ENCODE peak calls at places on chromosomes 5 and 9, in five cellular contexts. N is NCI-H2029, I is ELF-1, E is nephron progenitor cell, L is tibial artery. Z is an unnamed sample.

GRCh38 chr5:122602700-122603099 is 172.2 kb upstream of the SNX2 start:
- DNase-seq in N (no peak), L (no peak), E (no peak), I (no peak), Z (no peak)

GRCh38 chr5:148469446-148470062 is 85.8 kb downstream of the FBXO38 start:
- DNase-seq in E (no peak), I (no peak), N (peak), L (peak), Z (no peak)

GRCh38 chr5:173781826-173782670 is 106.1 kb upstream of the CPEB4 start:
- DNase-seq in N (no peak), I (peak), L (peak), E (no peak), Z (peak)

GRCh38 chr9:33136721-33137120 is 30.4 kb downstream of the B4GALT1 start:
- DNase-seq in I (no peak), L (peak), N (no peak), E (no peak), Z (no peak)

GRCh38 chr9:99807276-99807852 is 14.3 kb upstream of the NR4A3 start:
- DNase-seq in L (peak), N (peak), E (peak), I (peak), Z (peak)

GRCh38 chr5:474826-475661 is 32.1 kb downstream of the EXOC3 start:
- DNase-seq in E (peak), L (no peak), I (no peak), N (no peak), Z (no peak)

GRCh38 chr5:4020386-4020785 is 424.8 kb downstream of the IRX1 start:
- DNase-seq in I (no peak), E (no peak), N (no peak), L (no peak), Z (no peak)

GRCh38 chr5:61051267-61051666 is 106.3 kb downstream of the NDUFAF2 start:
- DNase-seq in I (no peak), N (no peak), L (no peak), E (no peak), Z (no peak)

GRCh38 chr5:121189569-121190305 is 661.9 kb upstream of the FTMT start:
- DNase-seq in E (no peak), L (no peak), I (no peak), N (no peak), Z (no peak)

GRCh38 chr5:107254214-107254901 is 416.4 kb downstream of the EFNA5 start:
- DNase-seq in N (no peak), L (no peak), I (no peak), E (no peak), Z (no peak)

GRCh38 chr9:20838218-20838617 is 154.2 kb downstream of the FOCAD start:
- DNase-seq in L (no peak), I (no peak), N (no peak), E (no peak), Z (no peak)

GRCh38 chr5:115831163-115831768 is 10.1 kb downstream of the ATG12 start:
- DNase-seq in N (peak), E (peak), L (no peak), I (peak), Z (no peak)

GRCh38 chr5:76691470-76692273 is 24.3 kb upstream of the F2R start:
- DNase-seq in N (no peak), L (no peak), E (peak), I (peak), Z (no peak)

Z was measured in colonic mucosa.